ENCODE peak calls at places on chromosome 9, in seven cellular contexts. One of them, this sample, is unnamed.

GRCh38 chr9:134375430-134376385 is 49.5 kb downstream of the RXRA start:
- DNase-seq in AG10803: peak
- DNase-seq in right atrium auricular region: peak
- DNase-seq in CD8-positive, alpha-beta T cell: no peak
- DNase-seq in amniotic stem cell: no peak
- DNase-seq in HFF-Myc: no peak
- DNase-seq in MV-4-11: no peak
- DNase-seq in this sample: no peak

GRCh38 chr9:11646831-11647230 is 1034.0 kb upstream of the PTPRD start:
- DNase-seq in CD8-positive, alpha-beta T cell: no peak
- DNase-seq in amniotic stem cell: no peak
- DNase-seq in HFF-Myc: no peak
- DNase-seq in right atrium auricular region: no peak
- DNase-seq in AG10803: no peak
- DNase-seq in MV-4-11: no peak
- DNase-seq in this sample: no peak

GRCh38 chr9:134961331-134962064 is 43.8 kb upstream of the FCN1 start:
- DNase-seq in HFF-Myc: no peak
- DNase-seq in MV-4-11: no peak
- DNase-seq in amniotic stem cell: no peak
- DNase-seq in AG10803: no peak
- DNase-seq in right atrium auricular region: no peak
- DNase-seq in CD8-positive, alpha-beta T cell: no peak
- DNase-seq in this sample: no peak

GRCh38 chr9:98502976-98503325 is 205.8 kb downstream of the GABBR2 start:
- DNase-seq in HFF-Myc: no peak
- DNase-seq in MV-4-11: no peak
- DNase-seq in AG10803: peak
- DNase-seq in right atrium auricular region: no peak
- DNase-seq in CD8-positive, alpha-beta T cell: no peak
- DNase-seq in amniotic stem cell: peak
- DNase-seq in this sample: peak

GRCh38 chr9:112112941-112113399 is 62.1 kb downstream of the SUSD1 start:
- DNase-seq in MV-4-11: no peak
- DNase-seq in right atrium auricular region: no peak
- DNase-seq in AG10803: peak
- DNase-seq in HFF-Myc: peak
- DNase-seq in amniotic stem cell: no peak
- DNase-seq in CD8-positive, alpha-beta T cell: no peak
- DNase-seq in this sample: no peak

GRCh38 chr9:87147803-87148202 is 200.5 kb upstream of the GAS1 start:
- DNase-seq in right atrium auricular region: no peak
- DNase-seq in CD8-positive, alpha-beta T cell: no peak
- DNase-seq in MV-4-11: no peak
- DNase-seq in HFF-Myc: no peak
- DNase-seq in amniotic stem cell: no peak
- DNase-seq in AG10803: no peak
- DNase-seq in this sample: no peak

GRCh38 chr9:114627553-114627952 is 16.5 kb downstream of the TMEM268 start:
- DNase-seq in AG10803: no peak
- DNase-seq in right atrium auricular region: no peak
- DNase-seq in HFF-Myc: no peak
- DNase-seq in MV-4-11: no peak
- DNase-seq in amniotic stem cell: no peak
- DNase-seq in CD8-positive, alpha-beta T cell: no peak
- DNase-seq in this sample: no peak

GRCh38 chr9:23907343-23907742 is 81.3 kb upstream of the ELAVL2 start:
- DNase-seq in AG10803: no peak
- DNase-seq in CD8-positive, alpha-beta T cell: no peak
- DNase-seq in HFF-Myc: no peak
- DNase-seq in right atrium auricular region: no peak
- DNase-seq in MV-4-11: no peak
- DNase-seq in amniotic stem cell: no peak
- DNase-seq in this sample: no peak

GRCh38 chr9:89278997-89279739 is 31.8 kb upstream of the CKS2 start:
- DNase-seq in MV-4-11: peak
- DNase-seq in HFF-Myc: peak
- DNase-seq in amniotic stem cell: no peak
- DNase-seq in AG10803: peak
- DNase-seq in CD8-positive, alpha-beta T cell: no peak
- DNase-seq in right atrium auricular region: no peak
- DNase-seq in this sample: no peak

GRCh38 chr9:13369426-13369825 is 89.9 kb upstream of the MPDZ start:
- DNase-seq in AG10803: no peak
- DNase-seq in MV-4-11: no peak
- DNase-seq in HFF-Myc: no peak
- DNase-seq in amniotic stem cell: no peak
- DNase-seq in CD8-positive, alpha-beta T cell: no peak
- DNase-seq in right atrium auricular region: no peak
- DNase-seq in this sample: no peak

GRCh38 chr9:119088002-119088401 is 281.2 kb downstream of the BRINP1 start:
- DNase-seq in right atrium auricular region: no peak
- DNase-seq in MV-4-11: peak
- DNase-seq in amniotic stem cell: no peak
- DNase-seq in CD8-positive, alpha-beta T cell: no peak
- DNase-seq in AG10803: no peak
- DNase-seq in HFF-Myc: no peak
- DNase-seq in this sample: no peak

GRCh38 chr9:89079421-89079820 is 88.2 kb downstream of the S1PR3 start:
- DNase-seq in MV-4-11: peak
- DNase-seq in CD8-positive, alpha-beta T cell: no peak
- DNase-seq in HFF-Myc: no peak
- DNase-seq in right atrium auricular region: no peak
- DNase-seq in amniotic stem cell: no peak
- DNase-seq in AG10803: peak
- DNase-seq in this sample: peak

GRCh38 chr9:36823466-36823865 is 210.6 kb downstream of the PAX5 start:
- DNase-seq in amniotic stem cell: no peak
- DNase-seq in AG10803: no peak
- DNase-seq in CD8-positive, alpha-beta T cell: no peak
- DNase-seq in right atrium auricular region: no peak
- DNase-seq in MV-4-11: no peak
- DNase-seq in HFF-Myc: no peak
- DNase-seq in this sample: no peak

GRCh38 chr9:13939129-13939528 is 374.8 kb downstream of the NFIB start:
- DNase-seq in HFF-Myc: peak
- DNase-seq in AG10803: peak
- DNase-seq in right atrium auricular region: no peak
- DNase-seq in CD8-positive, alpha-beta T cell: no peak
- DNase-seq in MV-4-11: no peak
- DNase-seq in amniotic stem cell: peak
- DNase-seq in this sample: no peak

GRCh38 chr9:132990781-132991180 is 12.3 kb downstream of the GFI1B start:
- DNase-seq in right atrium auricular region: no peak
- DNase-seq in AG10803: no peak
- DNase-seq in HFF-Myc: no peak
- DNase-seq in CD8-positive, alpha-beta T cell: no peak
- DNase-seq in amniotic stem cell: no peak
- DNase-seq in MV-4-11: no peak
- DNase-seq in this sample: no peak

GRCh38 chr9:113625456-113625855 is 161.9 kb downstream of the RGS3 start:
- DNase-seq in MV-4-11: no peak
- DNase-seq in right atrium auricular region: no peak
- DNase-seq in HFF-Myc: no peak
- DNase-seq in CD8-positive, alpha-beta T cell: no peak
- DNase-seq in AG10803: no peak
- DNase-seq in amniotic stem cell: no peak
- DNase-seq in this sample: no peak

GRCh38 chr9:128034821-128035764 is 32.0 kb downstream of the NAIF1 start:
- DNase-seq in HFF-Myc: peak
- DNase-seq in MV-4-11: peak
- DNase-seq in right atrium auricular region: peak
- DNase-seq in CD8-positive, alpha-beta T cell: peak
- DNase-seq in amniotic stem cell: peak
- DNase-seq in AG10803: peak
- DNase-seq in this sample: no peak

GRCh38 chr9:38333047-38333446 is 59.5 kb upstream of the ALDH1B1 start:
- DNase-seq in CD8-positive, alpha-beta T cell: no peak
- DNase-seq in right atrium auricular region: no peak
- DNase-seq in AG10803: no peak
- DNase-seq in MV-4-11: no peak
- DNase-seq in HFF-Myc: no peak
- DNase-seq in amniotic stem cell: no peak
- DNase-seq in this sample: peak

GRCh38 chr9:14428781-14429230 is 114.9 kb upstream of the NFIB start:
- DNase-seq in right atrium auricular region: peak
- DNase-seq in MV-4-11: no peak
- DNase-seq in amniotic stem cell: peak
- DNase-seq in HFF-Myc: peak
- DNase-seq in AG10803: peak
- DNase-seq in CD8-positive, alpha-beta T cell: no peak
- DNase-seq in this sample: no peak

GRCh38 chr9:127708952-127709587 is 2.3 kb downstream of the CFAP157 start:
- DNase-seq in right atrium auricular region: no peak
- DNase-seq in amniotic stem cell: no peak
- DNase-seq in AG10803: no peak
- DNase-seq in HFF-Myc: no peak
- DNase-seq in MV-4-11: no peak
- DNase-seq in CD8-positive, alpha-beta T cell: no peak
- DNase-seq in this sample: no peak

GRCh38 chr9:132594412-132594811 is 12.0 kb downstream of the BARHL1 start:
- DNase-seq in CD8-positive, alpha-beta T cell: no peak
- DNase-seq in right atrium auricular region: no peak
- DNase-seq in HFF-Myc: no peak
- DNase-seq in AG10803: no peak
- DNase-seq in amniotic stem cell: no peak
- DNase-seq in MV-4-11: no peak
- DNase-seq in this sample: no peak

GRCh38 chr9:134325096-134325812 is 1.0 kb upstream of the RXRA start:
- DNase-seq in amniotic stem cell: no peak
- DNase-seq in MV-4-11: peak
- DNase-seq in CD8-positive, alpha-beta T cell: peak
- DNase-seq in HFF-Myc: no peak
- DNase-seq in right atrium auricular region: no peak
- DNase-seq in AG10803: peak
- DNase-seq in this sample: no peak

This sample was measured in vagina.